ENCODE peak calls at places on chromosomes 4 and X, in six cellular contexts. N is HEK293T, E is Daoy, B is neural progenitor cell, Z is aorta, Q is hippocampal formation. Y is an unnamed sample.

GRCh38 chrX:148947399-148948025 is 447.1 kb downstream of the AFF2 start:
- DNase-seq in Z (no peak), Q (no peak), N (no peak), E (no peak), B (no peak), Y (no peak)

GRCh38 chrX:100636321-100636991 is at the start of gene TSPAN6:
- DNase-seq in Z (peak; percentile 90), B (peak; percentile 87), E (peak; percentile 86), N (peak; percentile 94), Q (peak; percentile 49), Y (peak; percentile 76)

GRCh38 chr4:185134176-185134869 is 8.7 kb upstream of the SLC25A4 start:
- DNase-seq in Z (no peak), Q (no peak), B (peak; percentile 67), E (no peak), N (peak; percentile 21), Y (peak; percentile 68)

GRCh38 chr4:87633239-87633638 is 16.8 kb upstream of the DMP1 start:
- DNase-seq in E (no peak), Q (no peak), B (no peak), Z (no peak), N (no peak), Y (no peak)

GRCh38 chr4:36243355-36244256 is 708 bp downstream of the ARAP2 start:
- DNase-seq in E (peak; percentile 13), Q (peak; percentile 80), B (no peak), N (peak; percentile 29), Z (peak; percentile 79), Y (peak; percentile 46)

GRCh38 chr4:4541040-4541631 is 712 bp downstream of the STX18 start:
- DNase-seq in B (no peak), Z (no peak), E (no peak), N (peak; percentile 28), Q (no peak), Y (no peak)

GRCh38 chr4:101239685-101240084 is 107.6 kb downstream of the PPP3CA start:
- DNase-seq in Q (no peak), E (no peak), B (no peak), Z (no peak), N (no peak), Y (no peak)

GRCh38 chr4:46274717-46275116 is 115.2 kb downstream of the GABRA2 start:
- DNase-seq in E (no peak), Q (no peak), B (peak; percentile 16), Z (no peak), N (no peak), Y (no peak)

GRCh38 chr4:3158841-3159240 is 84.4 kb downstream of the HTT start:
- DNase-seq in N (no peak), Z (no peak), Q (no peak), E (no peak), B (no peak), Y (no peak)

GRCh38 chr4:17064959-17065358 is 166.5 kb upstream of the LDB2 start:
- DNase-seq in Z (no peak), N (no peak), B (no peak), Q (no peak), E (no peak), Y (no peak)

GRCh38 chrX:132023896-132024386 is 839 bp downstream of the STK26 start:
- DNase-seq in B (peak; percentile 49), Q (no peak), Z (peak; percentile 74), E (peak; percentile 55), N (no peak), Y (no peak)

GRCh38 chrX:40167240-40168182 is 69.8 kb upstream of the BCOR start:
- DNase-seq in Z (peak; percentile 85), N (no peak), E (no peak), B (peak; percentile 77), Q (no peak), Y (peak; percentile 90)

GRCh38 chr4:122701061-122701460 is 31.4 kb upstream of the BBS12 start:
- DNase-seq in N (no peak), Z (no peak), B (no peak), E (no peak), Q (no peak), Y (no peak)

GRCh38 chrX:9911479-9911878 is 55.7 kb upstream of the CLDN34 start:
- DNase-seq in B (no peak), E (peak; percentile 56), Q (no peak), Z (no peak), N (no peak), Y (no peak)

GRCh38 chr4:152352645-152353116 is 183.2 kb downstream of the FBXW7 start:
- DNase-seq in Z (no peak), B (peak; percentile 85), N (peak; percentile 76), Q (peak; percentile 11), E (peak; percentile 76), Y (peak; percentile 2)

GRCh38 chr4:54276633-54277426 is 47.7 kb downstream of the PDGFRA start:
- DNase-seq in Z (no peak), N (no peak), Q (no peak), B (peak; percentile 19), E (peak; percentile 13), Y (peak; percentile 52)

GRCh38 chrX:79270401-79270800 is 96.7 kb downstream of the ITM2A start:
- DNase-seq in N (no peak), B (peak; percentile 66), Z (peak; percentile 59), Q (no peak), E (no peak), Y (peak; percentile 4)

GRCh38 chr4:129328176-129328575 is 232.2 kb downstream of the C4orf33 start:
- DNase-seq in E (no peak), B (no peak), Z (no peak), N (no peak), Q (no peak), Y (no peak)

GRCh38 chrX:154369453-154370299 is 4.8 kb downstream of the FLNA start:
- DNase-seq in B (peak; percentile 89), N (peak; percentile 43), Q (no peak), Z (peak; percentile 91), E (peak; percentile 94), Y (peak; percentile 92)

GRCh38 chr4:130675262-130675661 is 1579.3 kb downstream of the C4orf33 start:
- DNase-seq in B (no peak), Q (no peak), Z (no peak), E (no peak), N (no peak), Y (no peak)

GRCh38 chrX:41178201-41178600 is 93.0 kb downstream of the USP9X start:
- DNase-seq in Z (no peak), Q (no peak), N (no peak), E (no peak), B (no peak), Y (no peak)

GRCh38 chr4:117085185-117085701 is at the start of gene TRAM1L1:
- DNase-seq in N (peak; percentile 84), Z (peak; percentile 86), B (peak; percentile 87), E (peak; percentile 81), Q (peak; percentile 65), Y (peak; percentile 76)

GRCh38 chrX:150581093-150581775 is 12.8 kb downstream of the MTM1 start:
- DNase-seq in B (no peak), Z (no peak), Q (no peak), N (no peak), E (peak; percentile 29), Y (no peak)

GRCh38 chr4:139144911-139145551 is 32.0 kb downstream of the ELF2 start:
- DNase-seq in Q (no peak), B (no peak), Z (no peak), N (no peak), E (peak; percentile 2), Y (no peak)

GRCh38 chr4:27474691-27475090 is 614.0 kb downstream of the STIM2 start:
- DNase-seq in E (no peak), Q (no peak), N (no peak), B (no peak), Z (no peak), Y (no peak)

GRCh38 chrX:149948001-149948400 is 9.7 kb upstream of the EOLA2 start:
- DNase-seq in E (no peak), N (no peak), Z (no peak), B (no peak), Q (no peak), Y (peak; percentile 43)

GRCh38 chr4:37326852-37327251 is 82.3 kb downstream of the NWD2 start:
- DNase-seq in B (no peak), E (no peak), Q (no peak), N (no peak), Z (no peak), Y (no peak)

GRCh38 chr4:168886361-168886760 is 123.7 kb downstream of the CBR4 start:
- DNase-seq in N (no peak), B (no peak), Q (no peak), E (peak; percentile 25), Z (no peak), Y (no peak)

GRCh38 chr4:30722916-30723270 is 2.7 kb downstream of the PCDH7 start:
- DNase-seq in N (no peak), Q (no peak), B (peak; percentile 29), Z (no peak), E (no peak), Y (peak; percentile 38)

GRCh38 chrX:97529801-97530200 is 646.1 kb downstream of the RPA4 start:
- DNase-seq in E (no peak), Q (no peak), N (no peak), Z (no peak), B (no peak), Y (no peak)

GRCh38 chr4:15423285-15423711 is 4.5 kb upstream of the C1QTNF7 start:
- DNase-seq in Q (no peak), Z (no peak), E (no peak), N (no peak), B (no peak), Y (no peak)

Y was measured in H7.